ENCODE peak calls at places on chromosomes 1 and 21, in four cellular contexts. One of them, this sample, is unnamed.

GRCh38 chr1:176073524-176074157 is 133.4 kb downstream of the COP1 start:
- DNase-seq in PC-3: peak
- DNase-seq in IMR-90: peak
- DNase-seq in cardiac muscle cell: peak
- DNase-seq in this sample: peak

GRCh38 chr1:101200513-101200912 is 36.3 kb upstream of the S1PR1 start:
- DNase-seq in IMR-90: peak
- DNase-seq in cardiac muscle cell: no peak
- DNase-seq in PC-3: peak
- DNase-seq in this sample: no peak

GRCh38 chr1:241715956-241716355 is 63.9 kb downstream of the WDR64 start:
- DNase-seq in cardiac muscle cell: no peak
- DNase-seq in PC-3: no peak
- DNase-seq in IMR-90: no peak
- DNase-seq in this sample: no peak

GRCh38 chr1:195415584-195415983 is 1192.7 kb downstream of the KCNT2 start:
- DNase-seq in cardiac muscle cell: no peak
- DNase-seq in PC-3: no peak
- DNase-seq in IMR-90: peak
- DNase-seq in this sample: no peak

GRCh38 chr1:175129182-175129581 is 61.5 kb downstream of the TNN start:
- DNase-seq in IMR-90: peak
- DNase-seq in cardiac muscle cell: no peak
- DNase-seq in PC-3: peak
- DNase-seq in this sample: no peak

GRCh38 chr1:4847731-4848130 is 193.3 kb downstream of the AJAP1 start:
- DNase-seq in cardiac muscle cell: no peak
- DNase-seq in PC-3: no peak
- DNase-seq in IMR-90: no peak
- DNase-seq in this sample: no peak

GRCh38 chr1:39779137-39779536 is 8.0 kb upstream of the OXCT2 start:
- DNase-seq in PC-3: no peak
- DNase-seq in cardiac muscle cell: no peak
- DNase-seq in IMR-90: no peak
- DNase-seq in this sample: no peak

GRCh38 chr21:25664462-25665070 is 25.5 kb downstream of the JAM2 start:
- DNase-seq in cardiac muscle cell: no peak
- DNase-seq in PC-3: no peak
- DNase-seq in IMR-90: no peak
- DNase-seq in this sample: no peak

GRCh38 chr1:84834419-84835064 is 58.5 kb downstream of the LPAR3 start:
- DNase-seq in PC-3: peak
- DNase-seq in cardiac muscle cell: no peak
- DNase-seq in IMR-90: peak
- DNase-seq in this sample: peak

GRCh38 chr1:20871419-20871818 is 84.3 kb upstream of the HP1BP3 start:
- DNase-seq in cardiac muscle cell: no peak
- DNase-seq in PC-3: no peak
- DNase-seq in IMR-90: peak
- DNase-seq in this sample: no peak

GRCh38 chr1:21966247-21967000 is 10.4 kb upstream of the CELA3B start:
- DNase-seq in cardiac muscle cell: no peak
- DNase-seq in IMR-90: peak
- DNase-seq in PC-3: peak
- DNase-seq in this sample: no peak

GRCh38 chr1:8497196-8497878 is 179.4 kb downstream of the SLC45A1 start:
- DNase-seq in IMR-90: peak
- DNase-seq in PC-3: peak
- DNase-seq in cardiac muscle cell: no peak
- DNase-seq in this sample: no peak

GRCh38 chr1:57146100-57146499 is 180.3 kb upstream of the C8B start:
- DNase-seq in PC-3: no peak
- DNase-seq in cardiac muscle cell: no peak
- DNase-seq in IMR-90: peak
- DNase-seq in this sample: no peak

GRCh38 chr1:16421201-16421600 is 16.0 kb downstream of the SPATA21 start:
- DNase-seq in cardiac muscle cell: no peak
- DNase-seq in PC-3: no peak
- DNase-seq in IMR-90: no peak
- DNase-seq in this sample: no peak

GRCh38 chr1:234009668-234010067 is 105.2 kb downstream of the SLC35F3 start:
- DNase-seq in IMR-90: no peak
- DNase-seq in PC-3: no peak
- DNase-seq in cardiac muscle cell: no peak
- DNase-seq in this sample: no peak

GRCh38 chr1:3905953-3906671 is 6.0 kb upstream of the C1orf174 start:
- DNase-seq in cardiac muscle cell: no peak
- DNase-seq in IMR-90: no peak
- DNase-seq in PC-3: no peak
- DNase-seq in this sample: no peak

GRCh38 chr1:42423621-42424200 is 32.1 kb downstream of the ZMYND12 start:
- DNase-seq in cardiac muscle cell: peak
- DNase-seq in PC-3: no peak
- DNase-seq in IMR-90: no peak
- DNase-seq in this sample: no peak

GRCh38 chr1:153932071-153932592 is 9.4 kb upstream of the GATAD2B start:
- DNase-seq in PC-3: no peak
- DNase-seq in cardiac muscle cell: no peak
- DNase-seq in IMR-90: no peak
- DNase-seq in this sample: no peak

GRCh38 chr1:118504231-118504644 is 319.2 kb upstream of the SPAG17 start:
- DNase-seq in cardiac muscle cell: peak
- DNase-seq in IMR-90: no peak
- DNase-seq in PC-3: no peak
- DNase-seq in this sample: no peak

GRCh38 chr21:28742527-28742926 is 250.2 kb downstream of the LTN1 start:
- DNase-seq in cardiac muscle cell: no peak
- DNase-seq in PC-3: peak
- DNase-seq in IMR-90: peak
- DNase-seq in this sample: peak

GRCh38 chr1:180248731-180249681 is 18.9 kb downstream of the LHX4 start:
- DNase-seq in cardiac muscle cell: peak
- DNase-seq in IMR-90: no peak
- DNase-seq in PC-3: no peak
- DNase-seq in this sample: no peak

GRCh38 chr1:25544819-25545218 is 1.4 kb downstream of the LDLRAP1 start:
- DNase-seq in PC-3: peak
- DNase-seq in cardiac muscle cell: no peak
- DNase-seq in IMR-90: no peak
- DNase-seq in this sample: no peak

GRCh38 chr1:36295390-36295789 is 10.8 kb upstream of the SH3D21 start:
- DNase-seq in cardiac muscle cell: no peak
- DNase-seq in PC-3: no peak
- DNase-seq in IMR-90: no peak
- DNase-seq in this sample: no peak

GRCh38 chr1:160204526-160205241 is 500 bp upstream of the PEA15 start:
- DNase-seq in PC-3: no peak
- DNase-seq in IMR-90: no peak
- DNase-seq in cardiac muscle cell: no peak
- DNase-seq in this sample: no peak

GRCh38 chr1:179831852-179832699 is 45.5 kb downstream of the TOR1AIP2 start:
- DNase-seq in IMR-90: peak
- DNase-seq in cardiac muscle cell: no peak
- DNase-seq in PC-3: no peak
- DNase-seq in this sample: no peak

GRCh38 chr1:38097256-38097655 is 50.7 kb upstream of the POU3F1 start:
- DNase-seq in IMR-90: no peak
- DNase-seq in PC-3: no peak
- DNase-seq in cardiac muscle cell: no peak
- DNase-seq in this sample: no peak

GRCh38 chr1:211135342-211135950 is 1.5 kb upstream of the KCNH1 start:
- DNase-seq in PC-3: peak
- DNase-seq in IMR-90: peak
- DNase-seq in cardiac muscle cell: peak
- DNase-seq in this sample: peak

GRCh38 chr1:1358433-1359201 is at the start of gene MXRA8:
- DNase-seq in IMR-90: peak
- DNase-seq in PC-3: no peak
- DNase-seq in cardiac muscle cell: peak
- DNase-seq in this sample: no peak

GRCh38 chr1:92536593-92537332 is 50.0 kb upstream of the GFI1 start:
- DNase-seq in cardiac muscle cell: no peak
- DNase-seq in IMR-90: peak
- DNase-seq in PC-3: peak
- DNase-seq in this sample: no peak

GRCh38 chr21:34704119-34704518 is 35.3 kb downstream of the CLIC6 start:
- DNase-seq in cardiac muscle cell: no peak
- DNase-seq in PC-3: no peak
- DNase-seq in IMR-90: peak
- DNase-seq in this sample: no peak

DNA sequence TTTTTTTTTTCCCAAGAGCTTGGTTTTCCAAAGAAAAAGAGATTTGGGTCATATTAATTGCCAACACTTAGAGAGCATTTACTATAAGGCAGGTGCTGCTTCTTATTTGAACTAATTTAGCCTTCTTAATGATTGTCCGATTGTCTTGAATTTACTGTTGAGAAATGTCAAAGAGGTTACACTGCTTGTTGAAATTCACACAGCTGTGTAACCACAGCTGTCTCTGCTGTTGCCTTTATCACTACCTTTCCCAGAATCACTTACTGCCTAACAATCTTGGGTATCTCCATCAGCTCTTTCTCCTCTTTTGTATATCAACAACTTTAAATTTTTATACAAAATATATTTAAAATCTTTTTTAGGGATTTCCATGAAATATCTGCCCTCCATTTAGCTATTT is 115.6 kb downstream of the UCHL5 start:
- DNase-seq in PC-3: no peak
- DNase-seq in cardiac muscle cell: no peak
- DNase-seq in IMR-90: no peak
- DNase-seq in this sample: no peak
- TF ChIP-seq CTCF in PC-3: no peak
- TF ChIP-seq CTCF in cardiac muscle cell: no peak
- TF ChIP-seq CTCF in IMR-90: no peak
- TF ChIP-seq CTCF in this sample: no peak

GRCh38 chr1:232810856-232811255 is 5.6 kb downstream of the MAP10 start:
- DNase-seq in PC-3: no peak
- DNase-seq in cardiac muscle cell: no peak
- DNase-seq in IMR-90: no peak
- DNase-seq in this sample: no peak
- H3K4me3 ChIP-seq in PC-3: no peak
- H3K4me3 ChIP-seq in cardiac muscle cell: no peak
- H3K4me3 ChIP-seq in IMR-90: no peak
- H3K4me3 ChIP-seq in this sample: no peak

DNA sequence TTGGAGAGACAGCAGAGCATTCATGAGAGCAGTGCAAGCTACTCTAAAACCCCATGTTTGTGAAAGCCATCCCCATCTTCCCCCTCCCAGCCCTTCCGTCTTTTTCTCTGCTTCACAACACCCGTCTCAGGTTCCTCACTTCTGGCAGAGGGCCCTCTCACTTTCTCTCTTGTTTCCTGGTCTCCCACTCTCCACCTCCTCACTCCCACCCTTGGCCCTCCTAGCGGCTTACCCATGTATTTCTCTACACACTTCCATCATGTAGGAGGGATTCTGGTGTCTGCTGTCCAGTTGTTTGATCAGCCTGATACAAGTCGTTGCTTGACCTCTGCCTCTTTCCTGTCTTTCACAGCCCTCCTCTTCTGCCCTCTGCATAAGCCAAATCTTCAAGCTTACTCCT is 92.8 kb downstream of the LRRC8C start:
- DNase-seq in IMR-90: no peak
- DNase-seq in cardiac muscle cell: no peak
- DNase-seq in PC-3: no peak
- DNase-seq in this sample: no peak
- TF ChIP-seq CTCF in IMR-90: no peak
- TF ChIP-seq CTCF in cardiac muscle cell: no peak
- TF ChIP-seq CTCF in PC-3: no peak
- TF ChIP-seq CTCF in this sample: no peak

GRCh38 chr1:31671147-31671546 is 26.5 kb upstream of the PEF1 start:
- DNase-seq in cardiac muscle cell: no peak
- DNase-seq in IMR-90: no peak
- DNase-seq in PC-3: no peak
- DNase-seq in this sample: no peak

GRCh38 chr1:31669433-31669785 is 24.7 kb upstream of the PEF1 start:
- DNase-seq in IMR-90: no peak
- DNase-seq in cardiac muscle cell: no peak
- DNase-seq in PC-3: no peak
- DNase-seq in this sample: no peak

GRCh38 chr1:31668303-31668883 is 23.7 kb upstream of the PEF1 start:
- DNase-seq in IMR-90: no peak
- DNase-seq in cardiac muscle cell: no peak
- DNase-seq in PC-3: no peak
- DNase-seq in this sample: no peak

GRCh38 chr1:31670583-31670944 is 25.9 kb upstream of the PEF1 start:
- DNase-seq in cardiac muscle cell: no peak
- DNase-seq in IMR-90: no peak
- DNase-seq in PC-3: no peak
- DNase-seq in this sample: no peak

DNA sequence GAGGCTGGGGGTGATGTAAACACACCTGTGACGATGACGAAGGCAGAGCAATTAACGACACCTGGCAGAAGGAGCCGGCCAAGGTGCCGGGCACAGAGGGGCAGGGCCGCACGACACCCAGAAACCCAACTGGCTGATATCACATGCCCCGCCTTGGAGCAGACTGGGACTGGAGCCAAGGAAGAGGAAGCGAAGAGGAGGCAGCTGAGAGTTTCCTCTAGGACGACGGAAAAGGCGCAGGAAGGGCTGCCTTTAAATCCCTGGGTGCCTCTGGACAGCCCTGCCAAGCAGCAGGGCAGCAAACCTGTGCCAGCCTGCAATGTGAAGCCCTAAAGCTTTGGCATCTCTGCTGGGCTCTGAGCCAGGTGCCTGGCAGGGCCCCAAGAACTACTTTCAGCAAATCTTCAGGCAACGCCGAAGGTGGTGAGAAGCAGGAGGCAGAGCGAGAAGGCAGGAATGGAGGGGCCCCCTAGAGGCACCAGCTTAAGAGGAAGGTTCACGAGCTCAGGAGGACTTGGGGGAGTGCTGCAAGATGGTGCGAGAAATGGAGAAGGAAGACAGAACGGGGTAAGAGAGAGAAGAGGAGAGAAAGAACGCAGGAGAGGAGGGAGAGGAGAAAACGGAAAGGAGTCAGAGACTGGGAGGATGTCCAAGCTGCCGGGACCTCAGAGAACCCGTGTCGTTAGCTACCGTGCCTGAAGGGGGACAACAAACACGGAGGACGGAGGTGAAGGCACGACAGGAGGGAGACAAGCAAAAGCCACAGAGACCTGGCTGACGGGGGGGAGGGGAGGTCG is 25.3 kb upstream of the PEF1 start:
- DNase-seq in PC-3: peak
- DNase-seq in IMR-90: peak
- DNase-seq in cardiac muscle cell: peak
- DNase-seq in this sample: peak
- H3K4me3 ChIP-seq in PC-3: peak
- H3K4me3 ChIP-seq in IMR-90: no peak
- H3K4me3 ChIP-seq in cardiac muscle cell: no peak
- H3K4me3 ChIP-seq in this sample: peak